ENCODE peak calls at places on chromosomes 11 and 22, in eight cellular contexts. L is cardiac fibroblast, B is heart right ventricle, I is thoracic aorta, O is lower leg skin, C is cardiac muscle cell, U is AG09319, Z is AG04450. X is an unnamed sample.
A peak's percentile ranks its signal among the peaks of the same experiment; 100 is the strongest.

GRCh38 chr11:94100253-94100652 is 28.4 kb upstream of the PANX1 start:
- DNase-seq in L (no peak), B (no peak), I (no peak), O (no peak), C (no peak), U (no peak), Z (no peak), X (no peak)

GRCh38 chr11:124884340-124884739 is 13.3 kb downstream of the ROBO4 start:
- DNase-seq in L (no peak), B (no peak), I (no peak), O (peak; percentile 52), C (no peak), U (no peak), Z (no peak), X (peak; percentile 54)

GRCh38 chr11:118533769-118534729 is 3.1 kb downstream of the TMEM25 start:
- DNase-seq in L (no peak), B (no peak), I (no peak), O (no peak), C (no peak), U (no peak), Z (no peak), X (no peak)

GRCh38 chr11:44675906-44676305 is 50.9 kb upstream of the TSPAN18 start:
- DNase-seq in L (no peak), B (no peak), I (no peak), O (no peak), C (no peak), U (no peak), Z (no peak), X (no peak)

GRCh38 chr11:6604081-6604626 is 580 bp downstream of the ILK start:
- DNase-seq in L (peak; percentile 78), B (peak; percentile 61), I (no peak), O (peak; percentile 89), C (peak; percentile 82), U (peak; percentile 36), Z (no peak), X (peak; percentile 68)

GRCh38 chr11:129700701-129701100 is 114.9 kb upstream of the TMEM45B start:
- DNase-seq in L (no peak), B (no peak), I (no peak), O (no peak), C (no peak), U (no peak), Z (no peak), X (peak; percentile 5)

GRCh38 chr11:29184939-29185890 is 831.6 kb downstream of the KCNA4 start:
- DNase-seq in L (peak; percentile 95), B (no peak), I (no peak), O (no peak), C (no peak), U (peak; percentile 67), Z (peak; percentile 88), X (no peak)

GRCh38 chr22:47053013-47053864 is 290.8 kb downstream of the TBC1D22A start:
- DNase-seq in L (no peak), B (no peak), I (no peak), O (no peak), C (no peak), U (no peak), Z (no peak), X (no peak)

GRCh38 chr22:48494968-48495750 is 1332.5 kb downstream of the BRD1 start:
- DNase-seq in L (no peak), B (no peak), I (no peak), O (peak; percentile 81), C (no peak), U (no peak), Z (no peak), X (peak; percentile 54)

GRCh38 chr11:76626266-76626665 is 44.3 kb downstream of the LRRC32 start:
- DNase-seq in L (no peak), B (no peak), I (no peak), O (peak; percentile 23), C (no peak), U (no peak), Z (no peak), X (no peak)

GRCh38 chr22:44828193-44828592 is 75.8 kb downstream of the ARHGAP8 start:
- DNase-seq in L (no peak), B (no peak), I (no peak), O (no peak), C (peak; percentile 25), U (no peak), Z (no peak), X (no peak)
- TF ChIP-seq CTCF in L (peak; percentile 34), B (no peak), I (no peak), O (no peak), C (peak; percentile 47), U (peak; percentile 36), Z (peak; percentile 48), X (no peak)

GRCh38 chr11:68615657-68616056 is 68.7 kb upstream of the GAL start:
- DNase-seq in L (no peak), B (no peak), I (no peak), O (no peak), C (no peak), U (no peak), Z (no peak), X (no peak)

GRCh38 chr11:68621826-68622225 is 62.5 kb upstream of the GAL start:
- DNase-seq in L (no peak), B (no peak), I (no peak), O (no peak), C (no peak), U (no peak), Z (no peak), X (no peak)

DNA sequence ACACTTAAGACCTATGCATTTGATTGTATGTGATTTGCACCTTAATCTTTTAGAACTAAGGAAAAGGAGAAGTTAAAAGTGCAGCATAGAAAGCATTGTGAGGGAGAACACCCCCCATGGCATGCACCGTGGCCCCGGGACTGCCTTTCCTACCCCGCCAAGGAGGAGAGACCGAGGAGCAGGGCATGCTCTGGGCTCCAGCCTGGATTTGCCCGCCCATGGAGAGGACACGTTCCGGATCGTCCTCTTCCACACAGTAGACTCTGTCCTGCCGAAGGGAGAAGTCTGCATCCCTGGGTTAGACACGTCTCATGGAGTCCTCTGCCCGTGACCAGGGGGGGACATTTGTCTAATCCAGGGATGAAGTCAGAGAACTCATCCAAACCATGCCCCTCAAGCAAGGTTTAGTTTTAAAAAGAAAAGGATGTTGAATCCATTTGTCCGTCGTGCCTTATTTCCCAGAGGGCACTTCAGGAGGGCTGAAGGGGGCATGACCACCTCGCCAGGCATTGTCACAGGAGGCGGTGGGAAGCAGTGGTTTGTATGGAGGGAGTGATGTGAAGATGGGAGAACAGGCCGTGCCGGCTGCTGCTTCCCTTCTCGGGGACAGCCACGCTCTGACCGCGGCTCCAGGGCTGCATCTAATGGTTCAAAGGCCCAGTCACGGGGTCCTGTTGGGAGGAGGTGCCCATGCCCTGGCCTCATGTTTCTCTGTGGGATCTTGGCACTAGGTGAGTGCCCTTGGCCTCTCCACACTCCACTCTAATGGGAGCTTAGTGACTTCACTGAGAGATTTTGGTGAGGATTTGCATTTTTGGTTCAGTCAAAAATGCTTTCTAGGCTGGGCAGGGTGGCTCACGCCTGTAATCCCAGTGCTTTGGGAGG is 66.2 kb upstream of the GAL start:
- DNase-seq in L (no peak), B (no peak), I (no peak), O (peak; percentile 81), C (no peak), U (no peak), Z (no peak), X (no peak)
- TF ChIP-seq CTCF in L (no peak), B (no peak), I (no peak), O (no peak), C (no peak), U (no peak), Z (no peak), X (no peak)

GRCh38 chr22:17205432-17205831 is 13.8 kb downstream of the ADA2 start:
- DNase-seq in L (peak; percentile 12), B (no peak), I (no peak), O (no peak), C (no peak), U (no peak), Z (no peak), X (no peak)
- TF ChIP-seq CTCF in L (no peak), B (peak; percentile 6), I (no peak), O (no peak), C (no peak), U (no peak), Z (no peak), X (no peak)

DNA sequence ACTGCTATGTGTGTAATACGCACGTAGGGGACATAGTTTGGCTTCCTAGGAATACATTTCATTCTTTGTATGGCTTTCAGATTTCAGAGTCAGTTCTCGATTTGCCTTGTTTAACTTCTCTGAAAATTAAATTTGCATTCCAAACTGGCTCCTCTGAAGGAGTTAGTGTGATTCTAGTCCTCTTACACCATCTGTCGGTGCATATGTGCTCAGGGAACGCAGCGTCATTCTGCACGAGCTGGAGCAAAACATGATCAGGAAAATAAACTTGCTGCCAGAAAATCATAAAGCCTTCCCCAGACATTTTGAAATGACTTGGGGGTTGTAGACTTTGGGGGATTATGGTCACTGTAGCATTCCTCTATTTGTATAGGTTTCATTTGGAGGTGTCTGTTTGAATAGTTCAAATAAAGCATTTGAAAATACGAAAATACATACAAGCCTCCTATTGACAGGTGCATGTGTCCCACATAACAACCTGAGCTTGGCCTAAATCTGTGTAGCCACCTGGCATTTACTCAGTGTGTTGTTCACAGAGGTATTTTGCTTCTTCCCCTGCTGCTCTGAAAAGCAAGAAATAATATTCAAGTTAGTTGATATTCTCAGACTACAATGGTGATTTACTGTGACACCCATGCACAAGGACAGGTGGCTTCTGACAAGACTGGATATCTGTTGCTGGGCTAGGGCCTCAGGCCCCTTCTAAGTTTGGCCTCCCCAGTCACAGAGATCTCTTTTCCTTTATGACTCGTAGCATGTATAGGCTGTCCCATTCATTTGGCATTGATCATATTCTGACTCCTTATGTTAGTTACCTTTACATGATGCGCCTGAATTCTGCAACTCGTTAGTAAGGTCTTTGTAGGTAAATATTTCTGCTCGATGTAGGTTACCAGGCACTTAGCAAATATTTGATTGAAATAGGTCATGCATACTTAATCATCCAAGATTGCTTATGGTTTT is 81.6 kb upstream of the SORL1-AS1 start:
- DNase-seq in L (peak; percentile 32), B (no peak), I (no peak), O (no peak), C (no peak), U (peak; percentile 10), Z (no peak), X (no peak)
- TF ChIP-seq CTCF in L (peak; percentile 20), B (peak; percentile 65), I (peak; percentile 65), O (no peak), C (peak; percentile 45), U (peak; percentile 63), Z (peak; percentile 37), X (peak; percentile 66)

X was measured in tibial artery.